ENCODE peak calls at places on chromosomes 3 and 15, in seven cellular contexts. L, K, I, C, T, H and D are unnamed samples.

GRCh38 chr3:184154909-184155643 is at the start of gene DVL3:
- DNase-seq in L (peak; percentile 33), K (peak; percentile 70), I (peak; percentile 73), C (peak; percentile 75), T (peak; percentile 78), H (peak; percentile 93), D (peak; percentile 93)

GRCh38 chr3:153722157-153722556 is 399.0 kb upstream of the ARHGEF26 start:
- DNase-seq in L (no peak), K (no peak), I (no peak), C (no peak), T (no peak), H (no peak), D (no peak)

GRCh38 chr15:87604857-87605446 is 651.6 kb downstream of the NTRK3 start:
- DNase-seq in L (no peak), K (peak; percentile 71), I (no peak), C (no peak), T (peak; percentile 42), H (peak; percentile 39), D (peak; percentile 2)

GRCh38 chr15:91478717-91479191 is 374.8 kb upstream of the SLCO3A1 start:
- DNase-seq in L (no peak), K (no peak), I (no peak), C (no peak), T (peak; percentile 8), H (peak; percentile 55), D (no peak)

GRCh38 chr15:43135351-43135750 is 2.0 kb downstream of the TMEM62 start:
- DNase-seq in L (no peak), K (peak; percentile 13), I (no peak), C (no peak), T (no peak), H (no peak), D (no peak)

GRCh38 chr3:37544105-37544504 is 317.6 kb upstream of the CTDSPL start:
- DNase-seq in L (no peak), K (no peak), I (no peak), C (no peak), T (no peak), H (no peak), D (no peak)

GRCh38 chr3:129046732-129047552 is 13.6 kb upstream of the GP9 start:
- DNase-seq in L (no peak), K (no peak), I (no peak), C (no peak), T (no peak), H (no peak), D (no peak)

GRCh38 chr15:52103217-52104207 is 9.1 kb downstream of the BCL2L10 start:
- DNase-seq in L (no peak), K (no peak), I (peak; percentile 81), C (peak; percentile 66), T (peak; percentile 72), H (no peak), D (peak; percentile 78)

GRCh38 chr3:117192888-117193287 is 483.3 kb downstream of the TUSC7 start:
- DNase-seq in L (no peak), K (no peak), I (no peak), C (no peak), T (no peak), H (no peak), D (no peak)

GRCh38 chr3:71469131-71469430 is 114.4 kb downstream of the FOXP1 start:
- DNase-seq in L (no peak), K (peak; percentile 47), I (no peak), C (no peak), T (no peak), H (no peak), D (no peak)

GRCh38 chr3:111639316-111639715 is 44.2 kb upstream of the ZBED2 start:
- DNase-seq in L (no peak), K (peak; percentile 6), I (no peak), C (no peak), T (no peak), H (no peak), D (no peak)

GRCh38 chr15:44102675-44103254 is 92.3 kb downstream of the FRMD5 start:
- DNase-seq in L (no peak), K (no peak), I (no peak), C (peak; percentile 41), T (no peak), H (no peak), D (no peak)

GRCh38 chr15:36596915-36597314 is 17.5 kb downstream of the CDIN1 start:
- DNase-seq in L (no peak), K (no peak), I (no peak), C (no peak), T (no peak), H (no peak), D (no peak)

GRCh38 chr15:52164631-52165265 is 26.4 kb downstream of the GNB5 start:
- DNase-seq in L (no peak), K (no peak), I (no peak), C (no peak), T (peak; percentile 33), H (no peak), D (no peak)

GRCh38 chr15:95826831-95827230 is 503.7 kb upstream of the NR2F2 start:
- DNase-seq in L (no peak), K (peak; percentile 42), I (no peak), C (no peak), T (no peak), H (no peak), D (peak; percentile 16)

GRCh38 chr15:38038659-38039442 is 104.4 kb downstream of the TMCO5A start:
- DNase-seq in L (no peak), K (no peak), I (no peak), C (no peak), T (no peak), H (no peak), D (no peak)

DNA sequence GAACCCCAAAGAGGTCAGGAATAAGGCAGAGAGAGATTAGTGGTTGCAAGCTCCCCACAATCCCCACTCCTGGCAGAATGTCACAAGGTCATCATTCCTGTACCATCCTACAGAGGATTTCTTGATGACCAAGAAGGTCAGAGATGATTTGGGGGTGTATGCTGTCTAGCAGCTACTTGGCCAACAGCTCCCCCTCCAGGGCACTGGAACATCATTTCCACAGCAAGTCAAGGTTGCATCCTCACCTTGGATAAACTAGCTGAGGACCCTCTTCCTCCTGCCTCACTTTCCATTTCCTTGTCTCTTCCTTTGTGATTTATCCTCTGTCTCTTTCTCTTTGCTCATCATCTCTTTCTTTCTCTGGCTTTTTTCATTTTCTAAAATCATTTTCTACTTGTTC is 106.3 kb downstream of the PROS1 start:
- DNase-seq in L (no peak), K (peak; percentile 8), I (no peak), C (no peak), T (peak; percentile 6), H (peak; percentile 4), D (no peak)
- TF ChIP-seq CTCF in L (no peak), K (peak; percentile 37), I (no peak), C (no peak), T (no peak), H (peak; percentile 34), D (no peak)

GRCh38 chr3:46356909-46357308 is 3.0 kb downstream of the CCR2 start:
- DNase-seq in L (no peak), K (no peak), I (no peak), C (no peak), T (no peak), H (no peak), D (no peak)

GRCh38 chr3:46361408-46362283 is 7.7 kb downstream of the CCR2 start:
- DNase-seq in L (no peak), K (no peak), I (no peak), C (peak; percentile 53), T (peak; percentile 95), H (no peak), D (no peak)

GRCh38 chr3:46359748-46360509 is 6.0 kb downstream of the CCR2 start:
- DNase-seq in L (no peak), K (no peak), I (no peak), C (no peak), T (peak; percentile 41), H (no peak), D (no peak)

GRCh38 chr3:46358466-46358865 is 4.6 kb downstream of the CCR2 start:
- DNase-seq in L (no peak), K (no peak), I (no peak), C (no peak), T (no peak), H (no peak), D (no peak)

GRCh38 chr3:46360904-46361303 is 7.0 kb downstream of the CCR2 start:
- DNase-seq in L (no peak), K (no peak), I (no peak), C (no peak), T (peak; percentile 68), H (no peak), D (no peak)
- TF ChIP-seq CTCF in L (no peak), K (no peak), I (no peak), C (no peak), T (no peak), H (no peak), D (no peak)

DNA sequence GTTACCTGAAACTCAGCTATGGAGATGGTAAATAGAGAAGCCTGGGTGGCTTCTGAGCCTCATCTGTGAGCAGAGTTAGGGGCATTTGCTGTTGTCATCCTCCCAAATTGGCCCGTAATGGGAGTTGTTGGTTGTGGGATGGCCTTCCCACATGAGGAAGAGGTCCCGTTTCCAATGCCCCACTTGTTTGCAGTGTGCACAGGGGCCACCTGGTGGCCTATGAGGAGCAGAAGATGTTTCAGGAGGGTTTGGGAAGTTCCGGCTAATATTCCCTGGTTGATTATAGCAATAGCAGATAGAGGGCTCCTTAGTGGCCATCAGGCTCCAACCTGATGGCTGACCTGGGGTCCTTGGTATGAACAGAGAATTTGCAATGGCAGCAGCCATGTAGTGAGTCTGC is 1546.5 kb downstream of the OTOL1 start:
- DNase-seq in L (no peak), K (peak; percentile 28), I (no peak), C (no peak), T (no peak), H (no peak), D (no peak)
- TF ChIP-seq CTCF in L (no peak), K (peak; percentile 50), I (no peak), C (no peak), T (no peak), H (no peak), D (peak; percentile 15)

GRCh38 chr3:197434841-197435240 is 120.9 kb downstream of the BDH1 start:
- DNase-seq in L (no peak), K (no peak), I (no peak), C (no peak), T (no peak), H (no peak), D (no peak)
- TF ChIP-seq CTCF in L (no peak), K (no peak), I (no peak), C (no peak), T (no peak), H (no peak), D (no peak)